ENCODE peak calls at places on chromosomes 3 and 15, in five cellular contexts. One of them, this sample, is unnamed.

GRCh38 chr3:182028081-182028480 is 316.4 kb downstream of the SOX2 start:
- DNase-seq in OCI-LY7: no peak
- DNase-seq in mesothelial cell of epicardium: no peak
- DNase-seq in astrocyte of the spinal cord: peak
- DNase-seq in tibial artery: no peak
- DNase-seq in this sample: no peak

GRCh38 chr3:101827211-101828174 is 21.8 kb upstream of the NFKBIZ start:
- DNase-seq in OCI-LY7: peak
- DNase-seq in tibial artery: peak
- DNase-seq in mesothelial cell of epicardium: peak
- DNase-seq in astrocyte of the spinal cord: peak
- DNase-seq in this sample: peak

GRCh38 chr3:63921741-63922482 is 9.7 kb upstream of the SCAANT1 start:
- DNase-seq in mesothelial cell of epicardium: no peak
- DNase-seq in astrocyte of the spinal cord: no peak
- DNase-seq in OCI-LY7: peak
- DNase-seq in tibial artery: no peak
- DNase-seq in this sample: no peak

GRCh38 chr3:72190050-72190449 is 405.1 kb upstream of the PROK2 start:
- DNase-seq in mesothelial cell of epicardium: no peak
- DNase-seq in OCI-LY7: no peak
- DNase-seq in astrocyte of the spinal cord: no peak
- DNase-seq in tibial artery: no peak
- DNase-seq in this sample: no peak

GRCh38 chr3:82467051-82467450 is 705.6 kb upstream of the GBE1 start:
- DNase-seq in astrocyte of the spinal cord: no peak
- DNase-seq in OCI-LY7: no peak
- DNase-seq in tibial artery: no peak
- DNase-seq in mesothelial cell of epicardium: no peak
- DNase-seq in this sample: no peak

GRCh38 chr3:184563569-184563925 is 2.0 kb downstream of the EPHB3 start:
- DNase-seq in mesothelial cell of epicardium: no peak
- DNase-seq in tibial artery: no peak
- DNase-seq in astrocyte of the spinal cord: no peak
- DNase-seq in OCI-LY7: no peak
- DNase-seq in this sample: no peak

GRCh38 chr15:74196175-74196574 is 6.4 kb downstream of the STRA6 start:
- DNase-seq in mesothelial cell of epicardium: peak
- DNase-seq in tibial artery: no peak
- DNase-seq in OCI-LY7: no peak
- DNase-seq in astrocyte of the spinal cord: peak
- DNase-seq in this sample: peak

GRCh38 chr3:143171656-143172055 is 52.1 kb downstream of the CHST2 start:
- DNase-seq in OCI-LY7: no peak
- DNase-seq in mesothelial cell of epicardium: no peak
- DNase-seq in tibial artery: no peak
- DNase-seq in astrocyte of the spinal cord: peak
- DNase-seq in this sample: peak

GRCh38 chr15:100687532-100688215 is 85.3 kb downstream of the ASB7 start:
- DNase-seq in mesothelial cell of epicardium: no peak
- DNase-seq in astrocyte of the spinal cord: peak
- DNase-seq in OCI-LY7: no peak
- DNase-seq in tibial artery: peak
- DNase-seq in this sample: peak

GRCh38 chr15:68559342-68560310 is 19.2 kb upstream of the CORO2B start:
- DNase-seq in astrocyte of the spinal cord: peak
- DNase-seq in mesothelial cell of epicardium: peak
- DNase-seq in tibial artery: peak
- DNase-seq in OCI-LY7: peak
- DNase-seq in this sample: peak

GRCh38 chr3:196967412-196968232 is 1.0 kb downstream of the PIGZ start:
- DNase-seq in OCI-LY7: no peak
- DNase-seq in astrocyte of the spinal cord: no peak
- DNase-seq in tibial artery: no peak
- DNase-seq in mesothelial cell of epicardium: no peak
- DNase-seq in this sample: no peak

GRCh38 chr15:28132524-28133275 is 33.6 kb upstream of the OCA2 start:
- DNase-seq in OCI-LY7: no peak
- DNase-seq in mesothelial cell of epicardium: no peak
- DNase-seq in tibial artery: no peak
- DNase-seq in astrocyte of the spinal cord: no peak
- DNase-seq in this sample: peak

GRCh38 chr15:48925714-48926223 is 38.0 kb downstream of the SHC4 start:
- DNase-seq in astrocyte of the spinal cord: peak
- DNase-seq in mesothelial cell of epicardium: no peak
- DNase-seq in OCI-LY7: no peak
- DNase-seq in tibial artery: no peak
- DNase-seq in this sample: peak

GRCh38 chr3:55588120-55588765 is 101.1 kb upstream of the WNT5A start:
- DNase-seq in mesothelial cell of epicardium: no peak
- DNase-seq in tibial artery: no peak
- DNase-seq in OCI-LY7: no peak
- DNase-seq in astrocyte of the spinal cord: no peak
- DNase-seq in this sample: no peak

GRCh38 chr15:28113426-28114113 is 14.5 kb upstream of the OCA2 start:
- DNase-seq in OCI-LY7: no peak
- DNase-seq in astrocyte of the spinal cord: no peak
- DNase-seq in mesothelial cell of epicardium: no peak
- DNase-seq in tibial artery: no peak
- DNase-seq in this sample: no peak

GRCh38 chr3:72465853-72466252 is 382.4 kb downstream of the SHQ1 start:
- DNase-seq in mesothelial cell of epicardium: no peak
- DNase-seq in astrocyte of the spinal cord: no peak
- DNase-seq in OCI-LY7: no peak
- DNase-seq in tibial artery: no peak
- DNase-seq in this sample: no peak

GRCh38 chr3:66138336-66139234 is 82.2 kb upstream of the SLC25A26 start:
- DNase-seq in OCI-LY7: peak
- DNase-seq in mesothelial cell of epicardium: no peak
- DNase-seq in astrocyte of the spinal cord: peak
- DNase-seq in tibial artery: peak
- DNase-seq in this sample: peak

GRCh38 chr15:68650901-68651709 is 72.3 kb downstream of the CORO2B start:
- DNase-seq in mesothelial cell of epicardium: peak
- DNase-seq in OCI-LY7: peak
- DNase-seq in tibial artery: peak
- DNase-seq in astrocyte of the spinal cord: no peak
- DNase-seq in this sample: no peak

GRCh38 chr3:88369767-88370166 is 220.0 kb downstream of the C3orf38 start:
- DNase-seq in tibial artery: no peak
- DNase-seq in mesothelial cell of epicardium: no peak
- DNase-seq in OCI-LY7: no peak
- DNase-seq in astrocyte of the spinal cord: no peak
- DNase-seq in this sample: no peak
- TF ChIP-seq CTCF in tibial artery: no peak
- TF ChIP-seq CTCF in mesothelial cell of epicardium: no peak
- TF ChIP-seq CTCF in OCI-LY7: no peak
- TF ChIP-seq CTCF in astrocyte of the spinal cord: no peak
- TF ChIP-seq CTCF in this sample: no peak

DNA sequence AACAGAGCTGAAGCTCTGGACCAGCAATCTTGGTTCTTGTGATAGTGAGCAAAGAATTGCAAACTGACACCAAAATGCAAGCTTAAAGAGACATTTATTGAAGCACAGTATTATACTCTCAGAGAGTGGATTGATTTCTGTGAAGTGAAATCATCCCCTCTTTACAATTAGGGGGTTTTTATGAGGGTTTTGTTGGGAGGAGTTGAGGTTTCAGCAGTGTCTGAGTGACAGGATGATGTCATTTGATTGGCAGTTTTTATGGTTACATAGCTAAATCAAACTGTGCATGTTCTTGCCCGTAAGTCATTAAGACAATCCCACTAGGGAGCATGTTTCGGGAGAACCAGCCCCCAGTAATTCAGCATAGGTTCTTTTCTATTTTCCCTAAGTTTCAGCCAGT is 1200.5 kb downstream of the SI start:
- DNase-seq in mesothelial cell of epicardium: no peak
- DNase-seq in OCI-LY7: no peak
- DNase-seq in tibial artery: no peak
- DNase-seq in astrocyte of the spinal cord: no peak
- DNase-seq in this sample: no peak
- TF ChIP-seq CTCF in mesothelial cell of epicardium: no peak
- TF ChIP-seq CTCF in OCI-LY7: no peak
- TF ChIP-seq CTCF in tibial artery: no peak
- TF ChIP-seq CTCF in astrocyte of the spinal cord: no peak
- TF ChIP-seq CTCF in this sample: no peak

GRCh38 chr3:133865136-133865855 is 30.4 kb downstream of the RAB6B start:
- DNase-seq in astrocyte of the spinal cord: no peak
- DNase-seq in OCI-LY7: no peak
- DNase-seq in tibial artery: no peak
- DNase-seq in mesothelial cell of epicardium: no peak
- DNase-seq in this sample: no peak
- TF ChIP-seq CTCF in astrocyte of the spinal cord: no peak
- TF ChIP-seq CTCF in OCI-LY7: no peak
- TF ChIP-seq CTCF in tibial artery: no peak
- TF ChIP-seq CTCF in mesothelial cell of epicardium: no peak
- TF ChIP-seq CTCF in this sample: peak

GRCh38 chr15:33766329-33766728 is 202.0 kb upstream of the CHRM5 start:
- DNase-seq in tibial artery: no peak
- DNase-seq in OCI-LY7: no peak
- DNase-seq in mesothelial cell of epicardium: no peak
- DNase-seq in astrocyte of the spinal cord: no peak
- DNase-seq in this sample: no peak
- TF ChIP-seq CTCF in tibial artery: no peak
- TF ChIP-seq CTCF in OCI-LY7: peak
- TF ChIP-seq CTCF in mesothelial cell of epicardium: no peak
- TF ChIP-seq CTCF in astrocyte of the spinal cord: peak
- TF ChIP-seq CTCF in this sample: no peak

GRCh38 chr15:26983822-26984221 is 12.8 kb downstream of the GABRG3 start:
- DNase-seq in mesothelial cell of epicardium: no peak
- DNase-seq in astrocyte of the spinal cord: no peak
- DNase-seq in OCI-LY7: no peak
- DNase-seq in tibial artery: no peak
- DNase-seq in this sample: no peak
- TF ChIP-seq CTCF in mesothelial cell of epicardium: peak
- TF ChIP-seq CTCF in astrocyte of the spinal cord: no peak
- TF ChIP-seq CTCF in OCI-LY7: peak
- TF ChIP-seq CTCF in tibial artery: no peak
- TF ChIP-seq CTCF in this sample: peak

DNA sequence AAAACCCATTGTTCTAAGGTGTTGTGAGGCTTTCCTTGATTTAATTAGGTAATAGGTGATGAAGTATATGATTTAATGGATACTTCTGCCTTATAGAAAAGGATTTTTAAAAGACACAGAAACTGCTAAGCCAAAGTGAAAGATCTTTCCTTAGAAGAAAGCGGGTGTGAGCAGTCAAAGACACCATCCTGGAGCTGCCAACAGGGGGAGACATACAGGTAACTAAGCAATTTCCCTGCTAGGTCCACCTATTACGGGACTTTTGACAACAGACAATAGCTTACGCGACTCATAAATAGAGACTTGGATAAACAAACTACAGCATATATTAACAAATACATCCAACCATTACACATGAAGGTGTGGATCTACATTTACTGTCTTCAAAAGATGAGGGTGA is 669.5 kb downstream of the SQOR start:
- DNase-seq in mesothelial cell of epicardium: no peak
- DNase-seq in OCI-LY7: peak
- DNase-seq in astrocyte of the spinal cord: no peak
- DNase-seq in tibial artery: no peak
- DNase-seq in this sample: no peak
- TF ChIP-seq CTCF in mesothelial cell of epicardium: peak
- TF ChIP-seq CTCF in OCI-LY7: peak
- TF ChIP-seq CTCF in astrocyte of the spinal cord: peak
- TF ChIP-seq CTCF in tibial artery: no peak
- TF ChIP-seq CTCF in this sample: peak

GRCh38 chr3:186241910-186242821 is 119.9 kb downstream of the DGKG start:
- DNase-seq in OCI-LY7: peak
- DNase-seq in mesothelial cell of epicardium: no peak
- DNase-seq in tibial artery: peak
- DNase-seq in astrocyte of the spinal cord: peak
- DNase-seq in this sample: peak
- TF ChIP-seq CTCF in OCI-LY7: peak
- TF ChIP-seq CTCF in mesothelial cell of epicardium: no peak
- TF ChIP-seq CTCF in tibial artery: peak
- TF ChIP-seq CTCF in astrocyte of the spinal cord: peak
- TF ChIP-seq CTCF in this sample: peak

GRCh38 chr3:125461896-125462295 is 58.1 kb downstream of the SNX4 start:
- DNase-seq in astrocyte of the spinal cord: no peak
- DNase-seq in tibial artery: no peak
- DNase-seq in OCI-LY7: no peak
- DNase-seq in mesothelial cell of epicardium: no peak
- DNase-seq in this sample: no peak

GRCh38 chr3:125462722-125463299 is 57.2 kb downstream of the SNX4 start:
- DNase-seq in astrocyte of the spinal cord: no peak
- DNase-seq in mesothelial cell of epicardium: no peak
- DNase-seq in tibial artery: no peak
- DNase-seq in OCI-LY7: no peak
- DNase-seq in this sample: no peak

DNA sequence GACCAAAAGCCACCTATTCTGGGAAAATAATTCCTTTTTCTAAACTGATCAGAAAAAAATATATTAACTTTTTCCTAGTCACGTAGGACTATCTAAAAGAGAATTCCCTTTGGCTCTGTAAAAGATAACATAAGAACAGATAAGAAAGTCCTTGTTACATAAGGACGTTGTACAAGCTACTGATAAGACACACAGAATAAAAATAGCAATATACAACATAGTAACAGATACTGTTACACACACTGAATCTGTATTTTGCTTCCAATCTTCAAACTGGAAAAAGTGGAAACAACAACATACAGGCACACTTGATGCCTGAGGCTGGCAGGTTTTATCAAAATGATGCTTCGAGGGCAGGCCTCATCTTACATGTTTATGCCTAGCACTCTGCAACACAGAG is 59.8 kb downstream of the SNX4 start:
- DNase-seq in mesothelial cell of epicardium: no peak
- DNase-seq in tibial artery: no peak
- DNase-seq in astrocyte of the spinal cord: no peak
- DNase-seq in OCI-LY7: no peak
- DNase-seq in this sample: no peak
- TF ChIP-seq CTCF in mesothelial cell of epicardium: no peak
- TF ChIP-seq CTCF in tibial artery: no peak
- TF ChIP-seq CTCF in astrocyte of the spinal cord: no peak
- TF ChIP-seq CTCF in OCI-LY7: no peak
- TF ChIP-seq CTCF in this sample: no peak

This sample was measured in HFFc6.